ENCODE peak calls at places on chromosomes 4 and X, in seven cellular contexts. C is aorta, A is adrenal gland, T is A549, U is neuronal stem cell, R is MM.1S, D is psoas muscle. X is an unnamed sample.

GRCh38 chr4:165343353-165344191 is 16.1 kb downstream of the MSMO1 start:
- DNase-seq in U (no peak), R (peak; percentile 9), A (no peak), T (no peak), D (no peak), C (no peak), X (no peak)

GRCh38 chrX:140572724-140573123 is 67.9 kb upstream of the SOX3 start:
- DNase-seq in C (no peak), D (no peak), R (peak; percentile 49), A (peak; percentile 47), T (peak; percentile 1), U (peak; percentile 14), X (peak; percentile 27)

GRCh38 chr4:97457253-97457652 is 686.0 kb downstream of the STPG2 start:
- DNase-seq in D (no peak), C (no peak), R (no peak), T (no peak), A (no peak), U (no peak), X (no peak)

GRCh38 chr4:182680196-182680771 is 236.9 kb downstream of the DCTD start:
- DNase-seq in U (peak; percentile 56), D (peak; percentile 54), C (no peak), R (no peak), T (no peak), A (no peak), X (no peak)

GRCh38 chr4:177001271-177002175 is 208.8 kb upstream of the VEGFC start:
- DNase-seq in D (no peak), T (no peak), U (no peak), A (no peak), C (no peak), R (no peak), X (no peak)

GRCh38 chrX:139881572-139881971 is 51.3 kb downstream of the ATP11C start:
- DNase-seq in A (no peak), R (no peak), T (no peak), U (no peak), C (no peak), D (no peak), X (no peak)

GRCh38 chrX:5683996-5684395 is 544.7 kb downstream of the NLGN4X start:
- DNase-seq in A (no peak), R (peak; percentile 42), T (no peak), C (no peak), U (no peak), D (no peak), X (no peak)

GRCh38 chr4:76200771-76201224 is 12.8 kb downstream of the SCARB2 start:
- DNase-seq in T (no peak), A (no peak), D (peak; percentile 85), R (peak; percentile 41), U (no peak), C (no peak), X (no peak)

GRCh38 chr4:102823897-102824296 is 3.5 kb downstream of the UBE2D3 start:
- DNase-seq in C (no peak), T (no peak), A (no peak), U (no peak), R (no peak), D (no peak), X (no peak)

GRCh38 chrX:153491351-153492152 is 3.2 kb upstream of the BGN start:
- DNase-seq in D (no peak), C (no peak), U (no peak), R (no peak), T (no peak), A (no peak), X (no peak)

GRCh38 chr4:76984788-76985211 is 35.2 kb downstream of the SEPTIN11 start:
- DNase-seq in R (peak; percentile 21), C (peak; percentile 77), D (peak; percentile 79), A (peak; percentile 51), T (no peak), U (peak; percentile 42), X (no peak)

GRCh38 chr4:145034727-145035211 is 63.2 kb downstream of the ANAPC10 start:
- DNase-seq in A (peak; percentile 70), T (no peak), U (no peak), C (no peak), R (no peak), D (peak; percentile 58), X (no peak)

GRCh38 chr4:25818293-25819240 is 44.2 kb downstream of the SEL1L3 start:
- DNase-seq in T (no peak), D (no peak), U (no peak), C (no peak), R (no peak), A (no peak), X (no peak)

GRCh38 chrX:41085883-41086626 is 810 bp downstream of the USP9X start:
- DNase-seq in U (no peak), C (peak; percentile 85), A (peak; percentile 56), T (peak; percentile 37), D (peak; percentile 75), R (peak; percentile 46), X (no peak)

GRCh38 chr4:86089924-86090323 is 269.9 kb downstream of the MAPK10 start:
- DNase-seq in T (no peak), U (no peak), R (no peak), D (no peak), C (no peak), A (no peak), X (no peak)

GRCh38 chr4:5391492-5391891 is 316.9 kb downstream of the EVC2 start:
- DNase-seq in T (no peak), A (no peak), D (no peak), C (no peak), R (no peak), U (no peak), X (no peak)

GRCh38 chr4:80192937-80193336 is 4.4 kb upstream of the PRDM8 start:
- DNase-seq in A (no peak), R (no peak), D (no peak), T (no peak), C (no peak), U (no peak), X (no peak)

GRCh38 chr4:64584981-64585557 is 175.8 kb upstream of the TECRL start:
- DNase-seq in A (peak; percentile 43), U (peak; percentile 29), R (peak; percentile 64), C (no peak), D (no peak), T (no peak), X (peak; percentile 22)

GRCh38 chrX:5876984-5877655 is 351.5 kb downstream of the NLGN4X start:
- DNase-seq in T (peak; percentile 0), C (no peak), D (no peak), U (peak; percentile 2), R (peak; percentile 8), A (no peak), X (no peak)

GRCh38 chr4:134862116-134862515 is 660.5 kb upstream of the PABPC4L start:
- DNase-seq in U (no peak), T (no peak), A (no peak), D (no peak), R (no peak), C (no peak), X (no peak)

GRCh38 chrX:138708268-138708667 is 3.2 kb downstream of the FGF13 start:
- DNase-seq in D (no peak), T (no peak), C (no peak), R (no peak), A (no peak), U (no peak), X (no peak)

GRCh38 chrX:107726809-107727534 is 48.6 kb downstream of the TSC22D3 start:
- DNase-seq in R (no peak), D (peak; percentile 45), U (no peak), A (no peak), T (no peak), C (peak; percentile 60), X (no peak)

GRCh38 chrX:131041652-131042051 is 16.5 kb upstream of the ARHGAP36 start:
- DNase-seq in A (no peak), R (no peak), U (no peak), T (no peak), C (no peak), D (no peak), X (no peak)

GRCh38 chr4:126778348-126778747 is 854.4 kb upstream of the INTU start:
- DNase-seq in C (no peak), U (no peak), D (no peak), A (no peak), T (no peak), R (no peak), X (no peak)

GRCh38 chrX:93673869-93674271 is at the start of gene FAM133A:
- DNase-seq in C (no peak), R (peak; percentile 9), D (no peak), A (no peak), T (no peak), U (no peak), X (no peak)

GRCh38 chr4:76745264-76745663 is 152.7 kb downstream of the SOWAHB start:
- DNase-seq in T (no peak), A (no peak), C (no peak), R (no peak), D (no peak), U (no peak), X (no peak)

GRCh38 chr4:125115476-125115875 is 199.3 kb upstream of the FAT4 start:
- DNase-seq in C (no peak), U (no peak), A (no peak), D (no peak), T (no peak), R (no peak), X (no peak)

DNA sequence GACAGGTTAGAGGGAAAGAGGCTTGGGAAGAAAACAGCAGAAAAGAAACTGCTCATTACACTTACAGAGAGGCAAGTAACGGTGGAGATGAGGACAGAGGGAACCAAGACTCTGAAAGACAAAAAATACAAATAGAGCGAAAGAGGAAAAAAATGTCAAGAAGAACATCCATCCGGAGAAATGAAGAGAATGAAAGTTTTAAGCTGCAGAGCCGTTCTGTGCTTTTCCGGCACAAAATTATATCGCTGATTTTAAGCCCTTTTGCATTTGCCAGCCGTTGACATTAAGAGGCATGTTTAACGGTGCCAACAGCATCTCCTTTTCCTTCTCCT is 236 bp downstream of the PCDH10 start:
- DNase-seq in C (no peak), T (no peak), A (no peak), R (no peak), D (no peak), U (no peak), X (no peak)
- H3K9me3 ChIP-seq in C (no peaks in the 10 kb centered on the region), T (no peaks in the 10 kb centered on the region), A (no peaks in the 10 kb centered on the region), R (no peaks in the 10 kb centered on the region), D (no peaks in the 10 kb centered on the region), U (no peaks in the 10 kb centered on the region), X (no peaks in the 10 kb centered on the region)

DNA sequence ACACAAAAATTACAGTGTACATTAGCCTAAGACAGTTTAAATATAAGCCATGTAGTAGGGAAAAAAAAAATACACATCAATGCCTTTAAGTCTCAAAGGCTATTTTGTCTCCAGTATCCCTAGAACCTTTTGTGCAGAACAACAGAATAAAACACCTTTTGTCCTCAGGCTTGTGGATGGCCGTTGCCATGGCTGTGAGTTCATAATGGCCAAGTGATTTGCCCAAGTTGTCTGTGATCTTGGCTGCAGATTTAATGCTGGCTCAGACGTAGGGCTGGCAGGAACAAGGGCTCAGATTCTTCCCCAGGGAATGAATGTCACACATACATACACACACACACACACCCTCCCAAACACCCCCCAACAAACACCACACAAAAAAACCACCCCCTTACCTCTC is 25.3 kb downstream of the GPM6B start:
- DNase-seq in R (no peak), T (no peak), C (no peak), A (no peak), U (no peak), D (no peak), X (no peak)
- H3K27ac ChIP-seq in R (no peak overlapping the region), T (no peak overlapping the region), C (no peak overlapping the region), A (no peak overlapping the region), U (no peak overlapping the region), D (no peak overlapping the region), X (no peak overlapping the region)

GRCh38 chr4:88780389-88780788 is 82.8 kb upstream of the NAP1L5 start:
- DNase-seq in R (no peak), A (no peak), C (no peak), D (no peak), U (no peak), T (no peak), X (no peak)
- H3K9me3 ChIP-seq in R (no peaks in the 10 kb centered on the region), A (no peaks in the 10 kb centered on the region), C (no peaks in the 10 kb centered on the region), D (no peaks in the 10 kb centered on the region), U (no peaks in the 10 kb centered on the region), T (no peaks in the 10 kb centered on the region), X (no peaks in the 10 kb centered on the region)

GRCh38 chrX:136395271-136395670 is 92.5 kb upstream of the BRS3 start:
- DNase-seq in T (no peak), A (no peak), D (no peak), R (no peak), C (no peak), U (no peak), X (no peak)
- H3K27ac ChIP-seq in T (no peak overlapping the region), A (no peak overlapping the region), D (no peak overlapping the region), R (no peak overlapping the region), C (no peak overlapping the region), U (no peak overlapping the region), X (no peak overlapping the region)

X was measured in iPS DF 6.9.